ENCODE peak calls at places on chromosomes 1 and 21, in eight cellular contexts. One of them, this sample, is unnamed.

GRCh38 chr1:83959824-83960441 is 39.0 kb downstream of the TTLL7 start:
- DNase-seq in A549: no peak
- DNase-seq in tibial nerve: no peak
- DNase-seq in retinal pigment epithelial cell: no peak
- DNase-seq in cardiac fibroblast: peak
- DNase-seq in Calu3: no peak
- DNase-seq in astrocyte of the spinal cord: peak
- DNase-seq in ovary: no peak
- DNase-seq in this sample: no peak

GRCh38 chr1:8754993-8755392 is 62.4 kb downstream of the RERE start:
- DNase-seq in A549: no peak
- DNase-seq in tibial nerve: no peak
- DNase-seq in retinal pigment epithelial cell: no peak
- DNase-seq in cardiac fibroblast: no peak
- DNase-seq in Calu3: no peak
- DNase-seq in astrocyte of the spinal cord: no peak
- DNase-seq in ovary: no peak
- DNase-seq in this sample: no peak

GRCh38 chr1:46432781-46433327 is 38.7 kb downstream of the FAAH start:
- DNase-seq in A549: no peak
- DNase-seq in tibial nerve: no peak
- DNase-seq in retinal pigment epithelial cell: no peak
- DNase-seq in cardiac fibroblast: no peak
- DNase-seq in Calu3: no peak
- DNase-seq in astrocyte of the spinal cord: no peak
- DNase-seq in ovary: no peak
- DNase-seq in this sample: no peak

GRCh38 chr1:226181996-226182714 is 4.4 kb downstream of the ACBD3 start:
- DNase-seq in A549: peak
- DNase-seq in tibial nerve: peak
- DNase-seq in retinal pigment epithelial cell: peak
- DNase-seq in cardiac fibroblast: peak
- DNase-seq in Calu3: peak
- DNase-seq in astrocyte of the spinal cord: peak
- DNase-seq in ovary: peak
- DNase-seq in this sample: peak

GRCh38 chr1:11708554-11709350 is 17.2 kb downstream of the DRAXIN start:
- DNase-seq in A549: peak
- DNase-seq in tibial nerve: no peak
- DNase-seq in retinal pigment epithelial cell: no peak
- DNase-seq in cardiac fibroblast: no peak
- DNase-seq in Calu3: no peak
- DNase-seq in astrocyte of the spinal cord: no peak
- DNase-seq in ovary: no peak
- DNase-seq in this sample: peak

GRCh38 chr1:33876970-33877680 is 13.2 kb downstream of the HMGB4 start:
- DNase-seq in A549: no peak
- DNase-seq in tibial nerve: no peak
- DNase-seq in retinal pigment epithelial cell: no peak
- DNase-seq in cardiac fibroblast: no peak
- DNase-seq in Calu3: no peak
- DNase-seq in astrocyte of the spinal cord: peak
- DNase-seq in ovary: no peak
- DNase-seq in this sample: no peak

GRCh38 chr1:59025898-59026426 is 242.1 kb upstream of the JUN start:
- DNase-seq in A549: no peak
- DNase-seq in tibial nerve: no peak
- DNase-seq in retinal pigment epithelial cell: no peak
- DNase-seq in cardiac fibroblast: no peak
- DNase-seq in Calu3: no peak
- DNase-seq in astrocyte of the spinal cord: peak
- DNase-seq in ovary: no peak
- DNase-seq in this sample: no peak

GRCh38 chr1:107874221-107874620 is 90.8 kb downstream of the VAV3 start:
- DNase-seq in A549: no peak
- DNase-seq in tibial nerve: no peak
- DNase-seq in retinal pigment epithelial cell: no peak
- DNase-seq in cardiac fibroblast: no peak
- DNase-seq in Calu3: no peak
- DNase-seq in astrocyte of the spinal cord: no peak
- DNase-seq in ovary: no peak
- DNase-seq in this sample: no peak

GRCh38 chr1:115596080-115596795 is 45.5 kb upstream of the VANGL1 start:
- DNase-seq in A549: no peak
- DNase-seq in tibial nerve: no peak
- DNase-seq in retinal pigment epithelial cell: no peak
- DNase-seq in cardiac fibroblast: peak
- DNase-seq in Calu3: no peak
- DNase-seq in astrocyte of the spinal cord: peak
- DNase-seq in ovary: no peak
- DNase-seq in this sample: no peak

GRCh38 chr1:29689372-29690030 is 453.2 kb downstream of the PTPRU start:
- DNase-seq in A549: no peak
- DNase-seq in tibial nerve: no peak
- DNase-seq in retinal pigment epithelial cell: no peak
- DNase-seq in cardiac fibroblast: no peak
- DNase-seq in Calu3: no peak
- DNase-seq in astrocyte of the spinal cord: no peak
- DNase-seq in ovary: no peak
- DNase-seq in this sample: no peak

GRCh38 chr1:224637510-224637909 is 21.4 kb downstream of the CNIH3 start:
- DNase-seq in A549: peak
- DNase-seq in tibial nerve: no peak
- DNase-seq in retinal pigment epithelial cell: peak
- DNase-seq in cardiac fibroblast: peak
- DNase-seq in Calu3: no peak
- DNase-seq in astrocyte of the spinal cord: peak
- DNase-seq in ovary: no peak
- DNase-seq in this sample: no peak

GRCh38 chr1:89589515-89589914 is 43.4 kb upstream of the LRRC8C start:
- DNase-seq in A549: no peak
- DNase-seq in tibial nerve: no peak
- DNase-seq in retinal pigment epithelial cell: no peak
- DNase-seq in cardiac fibroblast: peak
- DNase-seq in Calu3: no peak
- DNase-seq in astrocyte of the spinal cord: peak
- DNase-seq in ovary: no peak
- DNase-seq in this sample: no peak

GRCh38 chr1:11960710-11961109 is 19.5 kb upstream of the MFN2 start:
- DNase-seq in A549: no peak
- DNase-seq in tibial nerve: no peak
- DNase-seq in retinal pigment epithelial cell: no peak
- DNase-seq in cardiac fibroblast: no peak
- DNase-seq in Calu3: no peak
- DNase-seq in astrocyte of the spinal cord: no peak
- DNase-seq in ovary: no peak
- DNase-seq in this sample: peak

GRCh38 chr1:19268445-19268844 is 16.8 kb downstream of the MRTO4 start:
- DNase-seq in A549: no peak
- DNase-seq in tibial nerve: no peak
- DNase-seq in retinal pigment epithelial cell: no peak
- DNase-seq in cardiac fibroblast: no peak
- DNase-seq in Calu3: no peak
- DNase-seq in astrocyte of the spinal cord: no peak
- DNase-seq in ovary: no peak
- DNase-seq in this sample: no peak

GRCh38 chr1:26861286-26861701 is 1.7 kb upstream of the SFN start:
- DNase-seq in A549: peak
- DNase-seq in tibial nerve: no peak
- DNase-seq in retinal pigment epithelial cell: no peak
- DNase-seq in cardiac fibroblast: peak
- DNase-seq in Calu3: no peak
- DNase-seq in astrocyte of the spinal cord: peak
- DNase-seq in ovary: no peak
- DNase-seq in this sample: no peak

GRCh38 chr1:21278208-21278861 is 11.9 kb downstream of the ECE1 start:
- DNase-seq in A549: no peak
- DNase-seq in tibial nerve: peak
- DNase-seq in retinal pigment epithelial cell: no peak
- DNase-seq in cardiac fibroblast: peak
- DNase-seq in Calu3: no peak
- DNase-seq in astrocyte of the spinal cord: no peak
- DNase-seq in ovary: peak
- DNase-seq in this sample: no peak

GRCh38 chr1:12556957-12557935 is 60.8 kb downstream of the DHRS3 start:
- DNase-seq in A549: no peak
- DNase-seq in tibial nerve: no peak
- DNase-seq in retinal pigment epithelial cell: no peak
- DNase-seq in cardiac fibroblast: peak
- DNase-seq in Calu3: no peak
- DNase-seq in astrocyte of the spinal cord: no peak
- DNase-seq in ovary: peak
- DNase-seq in this sample: no peak

GRCh38 chr1:226482975-226483660 is 65.4 kb upstream of the STUM start:
- DNase-seq in A549: no peak
- DNase-seq in tibial nerve: no peak
- DNase-seq in retinal pigment epithelial cell: no peak
- DNase-seq in cardiac fibroblast: no peak
- DNase-seq in Calu3: no peak
- DNase-seq in astrocyte of the spinal cord: no peak
- DNase-seq in ovary: no peak
- DNase-seq in this sample: no peak

GRCh38 chr1:68210027-68210426 is 22.3 kb downstream of the WLS start:
- DNase-seq in A549: no peak
- DNase-seq in tibial nerve: no peak
- DNase-seq in retinal pigment epithelial cell: no peak
- DNase-seq in cardiac fibroblast: peak
- DNase-seq in Calu3: no peak
- DNase-seq in astrocyte of the spinal cord: peak
- DNase-seq in ovary: no peak
- DNase-seq in this sample: no peak

GRCh38 chr1:143610196-143610595 is 361.6 kb downstream of the FAM72C start:
- DNase-seq in A549: no peak
- DNase-seq in tibial nerve: no peak
- DNase-seq in retinal pigment epithelial cell: no peak
- DNase-seq in cardiac fibroblast: no peak
- DNase-seq in Calu3: no peak
- DNase-seq in astrocyte of the spinal cord: no peak
- DNase-seq in ovary: no peak
- DNase-seq in this sample: no peak

DNA sequence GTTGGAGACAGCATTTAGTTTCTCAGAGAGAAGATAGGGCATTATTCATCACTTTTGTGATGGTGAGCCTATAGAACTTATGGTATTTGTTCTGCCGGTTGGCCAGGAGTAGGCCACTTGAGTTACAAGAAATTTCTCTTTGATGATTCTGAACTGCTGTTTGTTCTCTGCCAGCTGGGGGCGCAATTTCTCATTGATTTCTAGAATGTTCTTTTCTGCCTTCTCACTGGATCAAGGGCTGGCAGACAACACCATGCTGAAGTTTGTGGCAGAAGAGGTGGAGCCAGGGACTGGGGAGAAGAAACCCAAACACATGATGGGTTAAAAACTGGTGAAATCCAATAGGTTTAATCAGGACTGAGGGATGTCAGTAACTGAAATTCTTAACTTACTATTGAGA is 360.6 kb downstream of the FAM72C start:
- DNase-seq in A549: peak
- DNase-seq in tibial nerve: no peak
- DNase-seq in retinal pigment epithelial cell: no peak
- DNase-seq in cardiac fibroblast: no peak
- DNase-seq in Calu3: no peak
- DNase-seq in astrocyte of the spinal cord: no peak
- DNase-seq in ovary: no peak
- DNase-seq in this sample: no peak
- TF ChIP-seq CTCF in A549: peak
- TF ChIP-seq CTCF in tibial nerve: no peak
- TF ChIP-seq CTCF in retinal pigment epithelial cell: no peak
- TF ChIP-seq CTCF in cardiac fibroblast: no peak
- TF ChIP-seq CTCF in Calu3: no peak
- TF ChIP-seq CTCF in astrocyte of the spinal cord: no peak
- TF ChIP-seq CTCF in ovary: no peak
- TF ChIP-seq CTCF in this sample: peak

DNA sequence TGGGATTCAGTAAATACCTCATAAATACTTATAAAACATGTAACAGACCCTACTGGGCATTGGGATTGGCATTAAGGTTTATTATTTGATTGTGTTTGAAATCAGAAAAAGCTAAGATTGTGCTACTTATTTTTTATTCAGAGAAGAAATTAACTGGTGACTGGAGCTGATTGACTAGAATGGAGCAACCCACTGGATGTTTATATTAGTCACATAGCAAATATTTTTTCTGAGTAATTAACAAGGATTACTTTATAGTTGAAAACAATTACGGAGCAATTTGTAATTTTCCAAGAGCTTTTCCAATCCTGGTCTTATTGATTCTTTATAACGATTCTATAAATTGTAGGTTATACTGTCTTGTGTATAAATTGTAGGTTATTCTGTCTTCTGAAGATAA is 208.7 kb downstream of the HLX start:
- DNase-seq in A549: no peak
- DNase-seq in tibial nerve: no peak
- DNase-seq in retinal pigment epithelial cell: no peak
- DNase-seq in cardiac fibroblast: no peak
- DNase-seq in Calu3: no peak
- DNase-seq in astrocyte of the spinal cord: peak
- DNase-seq in ovary: no peak
- DNase-seq in this sample: no peak
- TF ChIP-seq CTCF in A549: no peak
- TF ChIP-seq CTCF in tibial nerve: no peak
- TF ChIP-seq CTCF in retinal pigment epithelial cell: no peak
- TF ChIP-seq CTCF in cardiac fibroblast: no peak
- TF ChIP-seq CTCF in Calu3: no peak
- TF ChIP-seq CTCF in astrocyte of the spinal cord: no peak
- TF ChIP-seq CTCF in ovary: no peak
- TF ChIP-seq CTCF in this sample: no peak

GRCh38 chr1:5001466-5001865 is 347.1 kb downstream of the AJAP1 start:
- DNase-seq in A549: no peak
- DNase-seq in tibial nerve: no peak
- DNase-seq in retinal pigment epithelial cell: no peak
- DNase-seq in cardiac fibroblast: no peak
- DNase-seq in Calu3: no peak
- DNase-seq in astrocyte of the spinal cord: no peak
- DNase-seq in ovary: no peak
- DNase-seq in this sample: no peak
- TF ChIP-seq CTCF in A549: no peak
- TF ChIP-seq CTCF in tibial nerve: no peak
- TF ChIP-seq CTCF in retinal pigment epithelial cell: no peak
- TF ChIP-seq CTCF in cardiac fibroblast: no peak
- TF ChIP-seq CTCF in Calu3: no peak
- TF ChIP-seq CTCF in astrocyte of the spinal cord: no peak
- TF ChIP-seq CTCF in ovary: no peak
- TF ChIP-seq CTCF in this sample: no peak

DNA sequence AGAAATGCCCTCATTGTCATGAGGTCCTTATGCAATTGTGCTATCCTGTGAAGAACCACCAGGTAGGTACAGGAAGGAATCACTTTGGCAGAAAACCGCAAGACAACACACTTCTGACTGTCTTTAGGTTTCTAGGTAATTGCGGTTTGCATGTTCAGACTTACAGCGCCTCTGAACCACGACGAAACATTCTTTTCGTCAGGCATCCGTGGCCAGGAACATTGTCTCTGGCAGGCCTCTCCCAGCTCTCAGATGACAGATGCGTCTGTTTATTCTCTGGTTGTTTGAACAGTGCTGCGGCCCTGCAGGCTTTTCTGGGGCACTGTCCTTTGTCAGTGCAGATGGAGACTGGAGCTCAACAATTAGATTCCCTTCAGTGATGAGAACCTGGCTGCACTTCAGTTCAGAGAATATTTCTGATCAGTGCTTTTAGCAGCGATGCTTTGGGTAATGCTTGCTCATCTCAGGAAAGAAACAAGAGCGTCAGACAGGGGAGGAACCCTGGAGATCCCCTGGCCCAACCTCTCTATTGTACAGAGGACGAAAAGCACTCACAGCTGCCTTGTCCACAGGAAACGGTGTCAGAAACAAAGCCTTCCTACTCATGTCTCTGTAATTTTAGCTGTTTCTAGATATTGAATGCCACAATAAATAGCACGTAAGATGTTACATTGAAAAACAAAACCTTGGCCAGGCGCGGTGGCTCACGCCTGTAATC is 63.5 kb downstream of the B3GALT5 start:
- DNase-seq in A549: peak
- DNase-seq in tibial nerve: no peak
- DNase-seq in retinal pigment epithelial cell: no peak
- DNase-seq in cardiac fibroblast: no peak
- DNase-seq in Calu3: no peak
- DNase-seq in astrocyte of the spinal cord: peak
- DNase-seq in ovary: no peak
- DNase-seq in this sample: no peak
- TF ChIP-seq CTCF in A549: no peak
- TF ChIP-seq CTCF in tibial nerve: no peak
- TF ChIP-seq CTCF in retinal pigment epithelial cell: no peak
- TF ChIP-seq CTCF in cardiac fibroblast: no peak
- TF ChIP-seq CTCF in Calu3: no peak
- TF ChIP-seq CTCF in astrocyte of the spinal cord: no peak
- TF ChIP-seq CTCF in ovary: no peak
- TF ChIP-seq CTCF in this sample: no peak